ENCODE peak calls at places on chromosome 11, in seven cellular contexts. F, R, J, C, T, S and E are unnamed samples.

GRCh38 chr11:78384231-78384630 is 33.4 kb downstream of the GAB2 start:
- DNase-seq in F (no peak), J (no peak), T (no peak), S (no peak), C (no peak), R (no peak), E (no peak)

GRCh38 chr11:46472662-46472994 is 81.1 kb upstream of the CHRM4 start:
- DNase-seq in T (no peak), C (no peak), J (no peak), F (no peak), S (no peak), R (no peak), E (no peak)

GRCh38 chr11:38019072-38019775 is 1421.2 kb upstream of the RAG2 start:
- DNase-seq in T (no peak), S (no peak), F (no peak), J (peak; percentile 14), C (peak; percentile 22), R (no peak), E (peak; percentile 20)

GRCh38 chr11:130523609-130524008 is 75.2 kb downstream of the ADAMTS15 start:
- DNase-seq in J (no peak), T (no peak), F (no peak), S (no peak), C (no peak), R (no peak), E (peak; percentile 22)

GRCh38 chr11:118227865-118228785 is 3.3 kb upstream of the JAML start:
- DNase-seq in R (no peak), T (no peak), F (no peak), C (no peak), S (no peak), J (no peak), E (no peak)

GRCh38 chr11:135075740-135076139 is 663.7 kb upstream of the B3GAT1 start:
- DNase-seq in S (peak; percentile 36), C (no peak), R (peak; percentile 38), T (peak; percentile 43), F (peak; percentile 62), J (peak; percentile 52), E (peak; percentile 80)

GRCh38 chr11:34869425-34869824 is 46.8 kb downstream of the APIP start:
- DNase-seq in C (peak; percentile 45), J (peak; percentile 43), R (no peak), S (no peak), T (no peak), F (no peak), E (peak; percentile 78)

GRCh38 chr11:128305588-128305987 is 281.8 kb downstream of the ETS1 start:
- DNase-seq in R (no peak), J (no peak), C (no peak), T (no peak), F (no peak), S (no peak), E (no peak)

GRCh38 chr11:32960553-32961164 is 55.0 kb upstream of the DEPDC7 start:
- DNase-seq in T (no peak), R (no peak), F (no peak), C (no peak), S (peak; percentile 72), J (peak; percentile 26), E (peak; percentile 78)

GRCh38 chr11:47057374-47057773 is 119.3 kb downstream of the ARFGAP2 start:
- DNase-seq in T (no peak), C (no peak), R (no peak), S (no peak), J (no peak), F (no peak), E (peak; percentile 53)

GRCh38 chr11:68998390-68998911 is 14.6 kb downstream of the MRGPRF start:
- DNase-seq in T (no peak), J (peak; percentile 55), C (no peak), S (peak; percentile 56), R (no peak), F (no peak), E (no peak)

GRCh38 chr11:112511906-112512305 is 251.2 kb upstream of the PLET1 start:
- DNase-seq in C (no peak), R (no peak), F (no peak), T (no peak), J (no peak), S (no peak), E (no peak)

GRCh38 chr11:128506384-128506783 is 81.0 kb downstream of the ETS1 start:
- DNase-seq in F (no peak), S (no peak), T (no peak), R (no peak), C (no peak), J (no peak), E (no peak)

GRCh38 chr11:46529086-46529905 is 64.5 kb downstream of the AMBRA1 start:
- DNase-seq in J (peak; percentile 89), S (peak; percentile 62), C (peak; percentile 95), R (peak; percentile 65), F (peak; percentile 75), T (peak; percentile 63), E (peak; percentile 91)

GRCh38 chr11:40175980-40176379 is 1283.5 kb downstream of the LRRC4C start:
- DNase-seq in T (no peak), C (no peak), J (no peak), R (no peak), F (no peak), S (no peak), E (no peak)

GRCh38 chr11:1780700-1781592 is 17.2 kb upstream of the CTSD start:
- DNase-seq in C (no peak), R (no peak), T (no peak), J (peak; percentile 50), S (no peak), F (no peak), E (no peak)

GRCh38 chr11:67304511-67305113 is 1.3 kb downstream of the SSH3 start:
- DNase-seq in R (no peak), T (no peak), S (no peak), C (no peak), F (no peak), J (peak; percentile 46), E (no peak)

GRCh38 chr11:62030071-62030684 is 62.7 kb upstream of the FTH1 start:
- DNase-seq in T (no peak), R (no peak), C (peak; percentile 57), S (no peak), J (peak; percentile 64), F (no peak), E (peak; percentile 87)

GRCh38 chr11:62816567-62816966 is 11.3 kb upstream of the NXF1 start:
- DNase-seq in C (no peak), S (no peak), R (no peak), T (no peak), J (no peak), F (no peak), E (no peak)

GRCh38 chr11:55726715-55727324 is 46.4 kb upstream of the OR5D13 start:
- DNase-seq in J (peak; percentile 4), S (no peak), R (no peak), F (no peak), T (no peak), C (no peak), E (peak; percentile 51)

GRCh38 chr11:117072517-117073218 is 25.6 kb downstream of the SIK3 start:
- DNase-seq in C (no peak), F (no peak), J (no peak), T (no peak), S (peak; percentile 97), R (no peak), E (no peak)

GRCh38 chr11:7219457-7219856 is 32.2 kb upstream of the SYT9 start:
- DNase-seq in F (no peak), J (no peak), T (no peak), C (no peak), R (no peak), S (no peak), E (no peak)

GRCh38 chr11:69465236-69466000 is 16.0 kb upstream of the LINC01488 start:
- DNase-seq in T (no peak), S (no peak), F (no peak), R (no peak), C (no peak), J (no peak), E (no peak)

GRCh38 chr11:88779551-88779950 is 286.2 kb downstream of the GRM5 start:
- DNase-seq in S (no peak), R (no peak), J (no peak), T (no peak), C (no peak), F (no peak), E (no peak)

GRCh38 chr11:119188067-119188466 is 2.8 kb downstream of the NHERF4 start:
- DNase-seq in S (no peak), F (no peak), T (no peak), J (peak; percentile 53), C (peak; percentile 6), R (no peak), E (no peak)

GRCh38 chr11:45881708-45882368 is 3.6 kb upstream of the MAPK8IP1 start:
- DNase-seq in R (no peak), C (no peak), T (no peak), F (no peak), J (no peak), S (no peak), E (no peak)

GRCh38 chr11:69963533-69964246 is 114.4 kb upstream of the ANO1 start:
- DNase-seq in C (peak; percentile 59), S (no peak), R (no peak), F (no peak), T (no peak), J (peak; percentile 68), E (peak; percentile 27)

GRCh38 chr11:64659417-64660144 is 63.4 kb downstream of the NRXN2 start:
- DNase-seq in C (no peak), R (no peak), S (peak; percentile 87), F (no peak), T (no peak), J (no peak), E (no peak)

GRCh38 chr11:88484873-88485621 is 147.5 kb upstream of the CTSC start:
- DNase-seq in T (peak; percentile 11), R (no peak), F (peak; percentile 39), J (peak; percentile 48), C (peak; percentile 65), S (peak; percentile 63), E (peak; percentile 81)

GRCh38 chr11:35343033-35343598 is 76.2 kb downstream of the SLC1A2 start:
- DNase-seq in J (no peak), C (no peak), S (no peak), T (peak; percentile 25), R (no peak), F (no peak), E (no peak)

GRCh38 chr11:30455025-30455424 is 131.1 kb downstream of the MPPED2 start:
- DNase-seq in R (no peak), J (no peak), F (no peak), S (no peak), T (no peak), C (no peak), E (no peak)

GRCh38 chr11:61728066-61728939 is 24.1 kb upstream of the MYRF start:
- DNase-seq in J (no peak), R (no peak), F (no peak), T (no peak), C (peak; percentile 43), S (peak; percentile 52), E (peak; percentile 41)

GRCh38 chr11:95499516-95500135 is 268.6 kb upstream of the SESN3 start:
- DNase-seq in R (no peak), F (no peak), S (no peak), C (no peak), T (no peak), J (no peak), E (no peak)

GRCh38 chr11:78798567-78799170 is 224.0 kb upstream of the NARS2 start:
- DNase-seq in S (peak; percentile 39), J (peak; percentile 69), C (peak; percentile 75), F (peak; percentile 38), R (no peak), T (peak; percentile 23), E (peak; percentile 83)

GRCh38 chr11:626475-627272 is at the start of gene SCT:
- DNase-seq in F (peak; percentile 38), R (no peak), J (peak; percentile 92), S (no peak), C (peak; percentile 67), T (no peak), E (no peak)

GRCh38 chr11:87280143-87280542 is 242.4 kb downstream of the TMEM135 start:
- DNase-seq in R (no peak), C (no peak), J (no peak), T (no peak), S (no peak), F (no peak), E (no peak)

GRCh38 chr11:114293201-114293711 is 2.9 kb upstream of the NNMT start:
- DNase-seq in F (no peak), C (no peak), T (no peak), S (no peak), J (no peak), R (no peak), E (no peak)

GRCh38 chr11:88813233-88813915 is 252.4 kb downstream of the GRM5 start:
- DNase-seq in C (peak; percentile 10), T (no peak), J (peak; percentile 32), R (no peak), S (no peak), F (no peak), E (peak; percentile 22)